ENCODE peak calls at places on chromosome 2, in ten cellular contexts. I is sigmoid colon, F is heart left ventricle, N is ovary, P is NB4, E is HepG2, K is endothelial cell of umbilical vein, U is Peyer's patch, S is GM12878, T is stomach. J is an unnamed sample.

GRCh38 chr2:58918138-58918537 is 677.0 kb upstream of the FANCL start:
- DNase-seq in I (no peak), F (no peak), N (no peak), P (no peak), E (no peak), K (no peak), U (no peak), S (no peak), T (no peak), J (no peak)

GRCh38 chr2:148515976-148516375 is 128.6 kb upstream of the EPC2 start:
- DNase-seq in I (no peak), F (no peak), N (no peak), P (no peak), E (no peak), K (peak), U (no peak), S (no peak), T (no peak), J (no peak)

GRCh38 chr2:127083819-127084503 is 23.0 kb downstream of the BIN1 start:
- DNase-seq in I (peak), F (peak), N (peak), P (peak), E (no peak), K (peak), U (peak), S (no peak), T (peak), J (peak)

GRCh38 chr2:239763433-239764097 is 261.6 kb downstream of the NDUFA10 start:
- DNase-seq in I (peak), F (no peak), N (no peak), P (no peak), E (no peak), K (no peak), U (peak), S (no peak), T (no peak), J (no peak)

GRCh38 chr2:186641807-186642321 is 52.0 kb upstream of the FAM171B start:
- DNase-seq in I (no peak), F (no peak), N (peak), P (peak), E (peak), K (peak), U (no peak), S (peak), T (no peak), J (peak)

GRCh38 chr2:85191157-85191556 is 58.0 kb downstream of the TCF7L1 start:
- DNase-seq in I (no peak), F (peak), N (no peak), P (no peak), E (no peak), K (no peak), U (no peak), S (no peak), T (no peak), J (no peak)

GRCh38 chr2:65744801-65745200 is 312.4 kb upstream of the SPRED2 start:
- DNase-seq in I (no peak), F (no peak), N (no peak), P (no peak), E (no peak), K (no peak), U (no peak), S (no peak), T (no peak), J (no peak)

GRCh38 chr2:235634435-235635152 is 140.8 kb downstream of the AGAP1 start:
- DNase-seq in I (no peak), F (no peak), N (no peak), P (no peak), E (no peak), K (no peak), U (no peak), S (no peak), T (no peak), J (no peak)

GRCh38 chr2:8281950-8282857 is 399.7 kb upstream of the ID2 start:
- DNase-seq in I (no peak), F (no peak), N (no peak), P (no peak), E (no peak), K (no peak), U (peak), S (no peak), T (no peak), J (no peak)

GRCh38 chr2:23286765-23287155 is 98.2 kb upstream of the KLHL29 start:
- DNase-seq in I (peak), F (peak), N (peak), P (no peak), E (no peak), K (no peak), U (no peak), S (no peak), T (no peak), J (peak)

GRCh38 chr2:30675758-30676157 is 131.5 kb downstream of the CAPN13 start:
- DNase-seq in I (peak), F (no peak), N (no peak), P (no peak), E (no peak), K (no peak), U (no peak), S (no peak), T (no peak), J (no peak)

GRCh38 chr2:218886461-218886947 is 5.9 kb downstream of the WNT10A start:
- DNase-seq in I (no peak), F (no peak), N (peak), P (no peak), E (no peak), K (no peak), U (peak), S (no peak), T (no peak), J (no peak)

GRCh38 chr2:218924757-218925156 is 34.7 kb upstream of the CDK5R2 start:
- DNase-seq in I (no peak), F (no peak), N (no peak), P (peak), E (no peak), K (no peak), U (no peak), S (no peak), T (no peak), J (no peak)

GRCh38 chr2:39584283-39584972 is 81.3 kb upstream of the TMEM178A start:
- DNase-seq in I (no peak), F (no peak), N (no peak), P (no peak), E (no peak), K (no peak), U (no peak), S (no peak), T (no peak), J (no peak)

GRCh38 chr2:15842771-15843666 is 97.3 kb upstream of the MYCN start:
- DNase-seq in I (no peak), F (no peak), N (no peak), P (no peak), E (no peak), K (no peak), U (no peak), S (no peak), T (no peak), J (no peak)

GRCh38 chr2:130346741-130347066 is 4.0 kb downstream of the IMP4 start:
- DNase-seq in I (no peak), F (no peak), N (no peak), P (no peak), E (no peak), K (no peak), U (no peak), S (no peak), T (no peak), J (no peak)

GRCh38 chr2:155733091-155733870 is 599.2 kb downstream of the NR4A2 start:
- DNase-seq in I (no peak), F (no peak), N (no peak), P (no peak), E (no peak), K (no peak), U (no peak), S (no peak), T (no peak), J (no peak)

GRCh38 chr2:29446852-29447251 is 331.6 kb downstream of the CLIP4 start:
- DNase-seq in I (no peak), F (no peak), N (no peak), P (no peak), E (no peak), K (no peak), U (no peak), S (no peak), T (no peak), J (no peak)

GRCh38 chr2:146917430-146918037 is 927.3 kb upstream of the ACVR2A start:
- DNase-seq in I (no peak), F (no peak), N (no peak), P (no peak), E (no peak), K (no peak), U (no peak), S (no peak), T (no peak), J (no peak)

GRCh38 chr2:128307595-128307994 is 11.1 kb downstream of the HS6ST1 start:
- DNase-seq in I (peak), F (peak), N (peak), P (no peak), E (no peak), K (no peak), U (no peak), S (no peak), T (no peak), J (no peak)

GRCh38 chr2:239052046-239052445 is 204.2 kb downstream of the TWIST2 start:
- DNase-seq in I (peak), F (no peak), N (no peak), P (no peak), E (no peak), K (no peak), U (peak), S (no peak), T (no peak), J (no peak)

GRCh38 chr2:18290386-18290785 is 270.1 kb downstream of the RDH14 start:
- DNase-seq in I (no peak), F (no peak), N (no peak), P (no peak), E (no peak), K (no peak), U (no peak), S (no peak), T (no peak), J (no peak)

GRCh38 chr2:139214806-139215205 is 434.6 kb upstream of the NXPH2 start:
- DNase-seq in I (no peak), F (no peak), N (no peak), P (no peak), E (no peak), K (no peak), U (no peak), S (no peak), T (no peak), J (no peak)

GRCh38 chr2:137947714-137948336 is 16.4 kb upstream of the HNMT start:
- DNase-seq in I (peak), F (peak), N (peak), P (peak), E (peak), K (peak), U (peak), S (no peak), T (peak), J (peak)

GRCh38 chr2:70785137-70785911 is 5.1 kb downstream of the FIGLA start:
- DNase-seq in I (no peak), F (no peak), N (no peak), P (peak), E (peak), K (peak), U (no peak), S (no peak), T (no peak), J (no peak)

GRCh38 chr2:33598472-33599174 is 476 bp downstream of the FAM98A start:
- DNase-seq in I (no peak), F (peak), N (peak), P (peak), E (peak), K (peak), U (no peak), S (peak), T (no peak), J (no peak)

DNA sequence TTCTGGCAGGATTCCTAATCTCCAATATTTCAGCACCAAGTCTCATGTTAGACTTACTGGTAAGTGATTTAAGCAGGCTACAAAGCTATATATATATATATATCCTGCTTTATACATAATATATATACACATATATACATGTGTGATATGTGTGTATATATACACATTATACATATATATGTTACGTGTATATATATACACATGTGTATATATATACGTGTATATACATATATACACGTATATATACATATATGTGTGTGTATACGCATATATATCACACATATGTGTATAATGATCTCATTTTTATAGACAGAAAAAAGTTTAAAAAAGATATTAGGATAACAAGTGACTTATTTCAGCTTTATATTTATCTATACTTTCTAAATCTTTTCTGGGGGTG is 41.6 kb downstream of the MEMO1 start:
- DNase-seq in I (no peak), F (no peak), N (no peak), P (no peak), E (no peak), K (no peak), U (no peak), S (no peak), T (no peak), J (no peak)
- TF ChIP-seq POLR2A in I (no peak), F (no peak), N (no peak), P (no peak), E (no peak), K (no peak), U (no peak), S (no peak), T (no peak), J (no peak)

GRCh38 chr2:20651731-20652099 is 817 bp upstream of the HS1BP3 start:
- DNase-seq in I (no peak), F (no peak), N (no peak), P (no peak), E (no peak), K (no peak), U (no peak), S (no peak), T (no peak), J (no peak)

GRCh38 chr2:20650412-20650879 is 452 bp downstream of the HS1BP3 start:
- DNase-seq in I (no peak), F (no peak), N (no peak), P (peak), E (no peak), K (peak), U (no peak), S (no peak), T (no peak), J (no peak)

GRCh38 chr2:20649586-20650375 is 1.1 kb downstream of the HS1BP3 start:
- DNase-seq in I (no peak), F (no peak), N (no peak), P (peak), E (no peak), K (no peak), U (no peak), S (no peak), T (no peak), J (no peak)

GRCh38 chr2:20652141-20652540 is 1.2 kb upstream of the HS1BP3 start:
- DNase-seq in I (no peak), F (no peak), N (no peak), P (no peak), E (no peak), K (no peak), U (no peak), S (no peak), T (no peak), J (no peak)

GRCh38 chr2:20650880-20651730 is at the start of gene HS1BP3:
- DNase-seq in I (peak), F (peak), N (peak), P (peak), E (peak), K (peak), U (peak), S (peak), T (peak), J (peak)
- TF ChIP-seq POLR2A in I (peak), F (no peak), N (peak), P (peak), E (no peak), K (peak), U (peak), S (peak), T (no peak), J (peak)

GRCh38 chr2:194938066-194938465 is 719.0 kb upstream of the SLC39A10 start:
- DNase-seq in I (no peak), F (no peak), N (no peak), P (no peak), E (no peak), K (no peak), U (no peak), S (no peak), T (no peak), J (no peak)
- TF ChIP-seq POLR2A in I (no peak), F (no peak), N (no peak), P (no peak), E (no peak), K (no peak), U (no peak), S (no peak), T (no peak), J (no peak)

DNA sequence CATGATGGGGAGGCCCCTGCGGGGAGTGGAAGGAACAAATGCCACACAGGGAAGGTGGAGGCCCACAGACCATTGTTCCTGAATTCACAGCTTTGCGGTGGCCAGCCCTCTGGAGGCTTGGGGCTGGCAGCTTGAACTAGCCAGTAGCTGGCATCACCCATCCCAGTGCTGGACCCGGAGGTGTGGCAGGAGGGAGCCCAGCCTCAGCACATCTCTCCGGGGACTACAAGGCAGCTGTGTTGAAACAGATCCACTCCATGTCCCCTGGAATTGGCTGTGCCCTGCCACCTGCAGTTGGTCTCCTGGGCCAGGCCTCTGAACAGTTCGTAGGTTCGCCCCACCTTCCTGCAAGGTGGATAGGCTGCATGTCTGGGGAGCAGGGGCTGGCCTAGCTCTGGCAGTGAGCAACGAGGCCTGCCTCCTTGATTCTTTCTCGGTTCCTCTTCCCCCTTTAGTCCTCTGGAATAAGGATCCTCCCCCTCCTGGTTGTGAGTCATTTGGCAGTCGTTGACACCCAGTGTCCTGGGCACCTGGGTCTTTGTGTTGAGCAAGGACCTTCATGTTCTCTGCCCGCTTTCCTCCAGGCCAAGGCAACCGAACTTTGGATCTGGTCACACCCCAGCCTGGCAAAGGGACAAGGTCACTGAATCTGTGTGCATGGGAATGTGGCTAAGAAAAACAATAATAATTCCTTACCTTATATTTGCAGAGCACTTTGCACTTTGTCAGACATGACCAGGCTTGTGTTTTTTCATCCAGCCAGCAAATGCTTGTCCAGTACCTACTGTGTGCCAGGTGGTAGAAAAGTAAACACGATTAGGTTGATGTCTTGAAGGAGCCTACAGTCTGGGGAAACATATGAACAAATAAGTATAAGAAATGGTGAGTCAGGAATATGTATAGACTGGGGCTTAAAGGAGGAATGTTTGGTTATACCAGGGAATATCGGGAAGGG is 55.0 kb upstream of the MCFD2 start:
- DNase-seq in I (peak), F (peak), N (peak), P (peak), E (peak), K (peak), U (peak), S (no peak), T (peak), J (peak)
- TF ChIP-seq POLR2A in I (no peak), F (no peak), N (no peak), P (peak), E (peak), K (no peak), U (peak), S (peak), T (no peak), J (no peak)

GRCh38 chr2:112540906-112541305 is 1.4 kb upstream of the POLR1B start:
- DNase-seq in I (no peak), F (no peak), N (no peak), P (no peak), E (no peak), K (no peak), U (no peak), S (no peak), T (no peak), J (no peak)

GRCh38 chr2:112541315-112542122 is 746 bp upstream of the POLR1B start:
- DNase-seq in I (peak), F (peak), N (peak), P (peak), E (no peak), K (no peak), U (peak), S (peak), T (no peak), J (no peak)

GRCh38 chr2:112542974-112543760 is 902 bp downstream of the POLR1B start:
- DNase-seq in I (no peak), F (no peak), N (no peak), P (peak), E (peak), K (peak), U (no peak), S (no peak), T (no peak), J (no peak)

GRCh38 chr2:112547333-112547732 is 5.1 kb downstream of the POLR1B start:
- DNase-seq in I (no peak), F (no peak), N (no peak), P (peak), E (peak), K (no peak), U (no peak), S (no peak), T (no peak), J (no peak)

GRCh38 chr2:112542123-112542973 is at the start of gene POLR1B:
- DNase-seq in I (peak), F (peak), N (peak), P (peak), E (peak), K (peak), U (peak), S (peak), T (peak), J (peak)
- TF ChIP-seq POLR2A in I (no peak), F (no peak), N (peak), P (peak), E (peak), K (peak), U (no peak), S (peak), T (no peak), J (peak)

GRCh38 chr2:47057732-47058012 is 97.4 kb downstream of the STPG4 start:
- DNase-seq in I (no peak), F (no peak), N (no peak), P (no peak), E (no peak), K (no peak), U (no peak), S (no peak), T (no peak), J (no peak)
- TF ChIP-seq POLR2A in I (no peak), F (no peak), N (no peak), P (no peak), E (no peak), K (no peak), U (no peak), S (no peak), T (no peak), J (no peak)

GRCh38 chr2:54256091-54256694 is at the start of gene TSPYL6:
- DNase-seq in I (no peak), F (no peak), N (no peak), P (no peak), E (no peak), K (no peak), U (no peak), S (no peak), T (no peak), J (no peak)
- TF ChIP-seq POLR2A in I (no peak), F (no peak), N (no peak), P (no peak), E (no peak), K (no peak), U (no peak), S (no peak), T (no peak), J (no peak)

J was measured in tibial nerve.